ENCODE peak calls at places on chromosomes 7 and 10, in eight cellular contexts. C is mammary epithelial cell, J is kidney epithelial cell, Q is Peyer's patch, S is fibroblast of pulmonary artery, I is heart left ventricle, R is PC-9, L is GM12865. P is an unnamed sample.

GRCh38 chr10:33238643-33239042 is 95.8 kb downstream of the NRP1 start:
- DNase-seq in C (peak; percentile 80), S (peak; percentile 52), Q (no peak), J (no peak), R (no peak), I (no peak), L (no peak), P (no peak)

GRCh38 chr10:30600005-30600404 is 29.5 kb downstream of the LYZL2 start:
- DNase-seq in L (peak; percentile 12), R (no peak), J (no peak), C (no peak), Q (no peak), S (peak; percentile 7), I (no peak), P (no peak)

GRCh38 chr10:96153065-96153464 is 23.0 kb downstream of the ZNF518A start:
- DNase-seq in R (no peak), J (no peak), L (no peak), C (no peak), I (no peak), Q (no peak), S (no peak), P (no peak)

GRCh38 chr10:49700997-49701396 is 21.5 kb downstream of the C10orf53 start:
- DNase-seq in Q (no peak), R (no peak), L (no peak), C (no peak), J (no peak), S (no peak), I (no peak), P (no peak)

GRCh38 chr7:25952277-25953057 is 199.5 kb upstream of the NFE2L3 start:
- DNase-seq in I (no peak), Q (no peak), C (no peak), S (no peak), L (no peak), R (no peak), J (no peak), P (no peak)

GRCh38 chr10:92387289-92387940 is 96.4 kb downstream of the MARCHF5 start:
- DNase-seq in Q (no peak), L (peak; percentile 63), R (peak; percentile 37), C (peak; percentile 17), I (no peak), J (peak; percentile 19), S (peak; percentile 86), P (no peak)

GRCh38 chr10:47146571-47146970 is 153.4 kb upstream of the GDF10 start:
- DNase-seq in I (peak; percentile 41), Q (no peak), J (no peak), L (no peak), C (peak; percentile 69), S (no peak), R (no peak), P (no peak)

GRCh38 chr7:69467826-69468225 is 130.4 kb upstream of the AUTS2 start:
- DNase-seq in R (no peak), I (no peak), C (no peak), J (no peak), Q (no peak), S (no peak), L (no peak), P (no peak)

GRCh38 chr7:35316549-35316948 is 62.6 kb upstream of the TBX20 start:
- DNase-seq in I (no peak), S (peak; percentile 46), C (no peak), Q (no peak), R (no peak), L (no peak), J (no peak), P (no peak)

GRCh38 chr10:88169037-88169319 is 305.6 kb downstream of the PTEN start:
- DNase-seq in Q (no peak), J (no peak), C (no peak), R (no peak), L (no peak), S (no peak), I (no peak), P (no peak)

GRCh38 chr7:84025332-84025927 is 169.2 kb downstream of the SEMA3A start:
- DNase-seq in S (peak; percentile 86), J (peak; percentile 94), L (peak; percentile 5), C (peak; percentile 89), R (peak; percentile 77), Q (no peak), I (no peak), P (no peak)

GRCh38 chr7:130990178-130990832 is 256.3 kb upstream of the KLF14 start:
- DNase-seq in S (no peak), R (no peak), Q (peak; percentile 71), L (no peak), J (no peak), C (no peak), I (no peak), P (no peak)

GRCh38 chr7:158097511-158098124 is 490.0 kb downstream of the PTPRN2 start:
- DNase-seq in S (no peak), C (no peak), Q (peak; percentile 36), J (no peak), I (peak; percentile 13), L (no peak), R (no peak), P (no peak)

GRCh38 chr7:133688483-133689239 is 435.8 kb downstream of the EXOC4 start:
- DNase-seq in C (peak; percentile 51), L (no peak), R (no peak), S (peak; percentile 61), Q (no peak), I (no peak), J (no peak), P (no peak)

GRCh38 chr10:132382231-132382922 is 14.6 kb upstream of the PWWP2B start:
- DNase-seq in L (no peak), S (peak; percentile 32), Q (peak; percentile 33), I (no peak), R (no peak), C (no peak), J (no peak), P (no peak)

GRCh38 chr7:45873355-45873754 is 473 bp upstream of the CCDC201 start:
- DNase-seq in C (no peak), S (no peak), L (no peak), R (no peak), J (no peak), Q (no peak), I (no peak), P (no peak)

GRCh38 chr10:102610499-102610898 is 33.8 kb upstream of the TRIM8 start:
- DNase-seq in C (no peak), Q (no peak), S (peak; percentile 72), I (no peak), L (no peak), J (no peak), R (no peak), P (no peak)

GRCh38 chr10:73183882-73184281 is 16.0 kb downstream of the FAM149B1 start:
- DNase-seq in L (no peak), I (no peak), Q (no peak), S (peak; percentile 64), R (no peak), J (no peak), C (no peak), P (no peak)

GRCh38 chr10:45034301-45034700 is 33.6 kb downstream of the ZNF22 start:
- DNase-seq in I (no peak), S (no peak), L (no peak), J (no peak), C (peak; percentile 5), R (no peak), Q (no peak), P (no peak)

GRCh38 chr10:87870154-87870553 is 6.7 kb downstream of the PTEN start:
- DNase-seq in R (no peak), S (no peak), L (no peak), C (no peak), I (no peak), J (no peak), Q (no peak), P (no peak)

GRCh38 chr10:124460144-124460543 is 1.5 kb upstream of the LHPP start:
- DNase-seq in Q (no peak), J (no peak), R (no peak), I (no peak), S (no peak), C (no peak), L (no peak), P (no peak)

GRCh38 chr10:31101123-31101522 is 69.5 kb upstream of the ZNF438 start:
- DNase-seq in J (peak; percentile 95), I (no peak), C (peak; percentile 94), S (peak; percentile 72), R (peak; percentile 64), Q (no peak), L (peak; percentile 77), P (no peak)

GRCh38 chr7:142603870-142604448 is 145.3 kb upstream of the PRSS1 start:
- DNase-seq in I (no peak), S (peak; percentile 80), C (peak; percentile 32), R (peak; percentile 51), Q (peak; percentile 85), J (no peak), L (peak; percentile 61), P (no peak)

GRCh38 chr7:157549612-157550299 is 213.0 kb downstream of the DNAJB6 start:
- DNase-seq in I (no peak), L (no peak), Q (peak; percentile 33), C (no peak), R (no peak), J (no peak), S (no peak), P (no peak)

GRCh38 chr10:45464958-45465567 is 91.0 kb downstream of the ALOX5 start:
- DNase-seq in Q (peak; percentile 89), S (peak; percentile 80), R (peak; percentile 69), J (no peak), C (peak; percentile 47), I (peak; percentile 78), L (peak; percentile 88), P (peak; percentile 52)

GRCh38 chr10:63724922-63725321 is 203.7 kb downstream of the REEP3 start:
- DNase-seq in I (no peak), Q (no peak), J (no peak), R (no peak), S (no peak), L (no peak), C (no peak), P (no peak)
- TF ChIP-seq CTCF in I (no peak), Q (no peak), J (no peak), R (peak; percentile 49), S (no peak), L (peak; percentile 18), C (peak; percentile 33), P (no peak)

GRCh38 chr10:70564901-70565351 is 37.6 kb downstream of the PRF1 start:
- DNase-seq in S (no peak), L (peak; percentile 37), C (no peak), J (no peak), Q (no peak), I (no peak), R (no peak), P (no peak)
- TF ChIP-seq CTCF in S (no peak), L (no peak), C (peak; percentile 7), J (no peak), Q (no peak), I (no peak), R (no peak), P (no peak)

DNA sequence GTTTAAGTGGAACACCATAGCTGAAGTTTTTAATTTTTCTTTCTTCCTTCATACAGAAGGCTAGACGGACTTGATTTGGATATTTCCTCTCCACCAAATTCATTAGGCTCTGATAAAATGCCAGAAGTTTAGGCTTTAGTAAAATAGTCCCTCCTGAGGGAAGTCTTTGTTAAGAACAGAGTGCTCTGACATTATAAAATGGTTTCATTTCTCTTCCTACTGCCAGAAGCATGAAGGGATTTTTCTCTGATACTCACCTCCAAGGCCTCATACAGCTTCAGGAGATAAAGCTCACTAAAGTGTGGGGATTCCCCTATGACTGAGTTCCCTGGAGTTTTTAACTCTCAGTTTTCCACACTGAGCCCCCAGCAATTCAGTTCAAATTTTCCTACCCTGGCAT is 1489.6 kb downstream of the REEP3 start:
- DNase-seq in J (no peak), C (no peak), Q (no peak), S (no peak), I (no peak), R (no peak), L (no peak), P (no peak)
- TF ChIP-seq CTCF in J (no peak), C (no peak), Q (no peak), S (no peak), I (no peak), R (no peak), L (no peak), P (no peak)

GRCh38 chr7:101869901-101870290 is 52.5 kb downstream of the CUX1 start:
- DNase-seq in S (no peak), I (no peak), Q (no peak), J (no peak), L (no peak), C (no peak), R (no peak), P (no peak)
- TF ChIP-seq CTCF in S (no peak), I (no peak), Q (no peak), J (no peak), L (no peak), C (no peak), R (no peak), P (no peak)